ENCODE peak calls at places on chromosomes 13 and 19, in five cellular contexts. D is GM12878, G is NT2/D1, X is HepG2, H is H1. B is an unnamed sample.

GRCh38 chr13:45670481-45670880 is 31.6 kb upstream of the CBY2 start:
- DNase-seq in D (no peak), H (no peak), G (no peak), X (no peak), B (no peak)

GRCh38 chr19:17577698-17578097 is 22.2 kb downstream of the COLGALT1 start:
- DNase-seq in H (no peak), X (no peak), G (no peak), D (no peak), B (no peak)

GRCh38 chr19:7507884-7508283 is 8.0 kb upstream of the ZNF358 start:
- DNase-seq in D (no peak), H (peak), X (peak), G (peak), B (peak)

GRCh38 chr13:50320297-50320862 is 305.1 kb downstream of the KCNRG start:
- DNase-seq in D (no peak), G (no peak), H (no peak), X (peak), B (no peak)

GRCh38 chr19:41298327-41298964 is 11.5 kb upstream of the CCDC97 start:
- DNase-seq in X (no peak), H (no peak), D (no peak), G (peak), B (no peak)

GRCh38 chr13:51202477-51203046 is 19.6 kb upstream of the FAM124A start:
- DNase-seq in X (no peak), G (no peak), D (no peak), H (no peak), B (no peak)

GRCh38 chr13:101258071-101258470 is 158.2 kb downstream of the NALCN start:
- DNase-seq in H (no peak), X (peak), D (peak), G (peak), B (no peak)

GRCh38 chr19:55251296-55252081 is 7.3 kb downstream of the PPP6R1 start:
- DNase-seq in G (no peak), D (no peak), X (no peak), H (no peak), B (no peak)

GRCh38 chr13:30873519-30873918 is 32.6 kb upstream of the MEDAG start:
- DNase-seq in X (no peak), G (no peak), H (no peak), D (no peak), B (no peak)

GRCh38 chr19:13430790-13431582 is 75.3 kb downstream of the CACNA1A start:
- DNase-seq in G (peak), X (peak), D (no peak), H (no peak), B (peak)

GRCh38 chr19:45994456-45994988 is 745 bp upstream of the CCDC61 start:
- DNase-seq in G (no peak), X (no peak), H (no peak), D (no peak), B (no peak)

GRCh38 chr13:92966900-92967299 is 259.7 kb upstream of the GPC6 start:
- DNase-seq in G (no peak), H (no peak), X (no peak), D (no peak), B (no peak)

GRCh38 chr19:41744850-41745249 is 10.5 kb upstream of the CEACAM6 start:
- DNase-seq in X (no peak), H (no peak), G (no peak), D (no peak), B (no peak)

GRCh38 chr13:30608364-30608763 is 9.4 kb upstream of the USPL1 start:
- DNase-seq in X (no peak), G (no peak), H (no peak), D (no peak), B (no peak)

GRCh38 chr19:46976845-46977320 is 42.8 kb upstream of the NPAS1 start:
- DNase-seq in D (no peak), X (no peak), H (no peak), G (peak), B (no peak)

GRCh38 chr19:12698138-12698537 is 1.7 kb upstream of the FBXW9 start:
- DNase-seq in H (no peak), G (no peak), X (no peak), D (no peak), B (no peak)

GRCh38 chr19:29188704-29189375 is 24.1 kb downstream of the UQCRFS1 start:
- DNase-seq in D (no peak), X (no peak), H (no peak), G (no peak), B (no peak)

DNA sequence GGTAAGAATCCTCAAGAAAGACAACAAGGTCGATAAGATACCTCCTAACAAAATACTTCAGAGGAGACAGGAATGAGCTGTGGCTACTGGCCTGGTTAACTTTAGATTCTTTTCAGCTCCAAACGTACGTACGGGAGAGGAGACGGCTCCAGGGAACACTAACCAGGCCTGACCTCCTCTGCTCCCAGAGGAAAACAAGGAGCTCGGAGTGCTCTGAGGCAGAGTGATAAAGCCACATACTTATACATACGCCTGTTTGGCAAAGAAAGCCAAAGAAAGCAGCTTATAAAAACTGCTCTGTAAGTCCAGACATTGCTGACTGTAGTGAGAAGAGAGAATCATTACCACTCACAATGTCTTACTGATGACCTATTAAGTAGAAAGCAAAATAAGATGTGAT is 263.9 kb downstream of the MZT1 start:
- DNase-seq in D (no peak), H (no peak), X (no peak), G (no peak), B (peak)
- TF ChIP-seq SUZ12 in D (no peak), H (no peak), X (no peak), G (no peak), B (no peak)

DNA sequence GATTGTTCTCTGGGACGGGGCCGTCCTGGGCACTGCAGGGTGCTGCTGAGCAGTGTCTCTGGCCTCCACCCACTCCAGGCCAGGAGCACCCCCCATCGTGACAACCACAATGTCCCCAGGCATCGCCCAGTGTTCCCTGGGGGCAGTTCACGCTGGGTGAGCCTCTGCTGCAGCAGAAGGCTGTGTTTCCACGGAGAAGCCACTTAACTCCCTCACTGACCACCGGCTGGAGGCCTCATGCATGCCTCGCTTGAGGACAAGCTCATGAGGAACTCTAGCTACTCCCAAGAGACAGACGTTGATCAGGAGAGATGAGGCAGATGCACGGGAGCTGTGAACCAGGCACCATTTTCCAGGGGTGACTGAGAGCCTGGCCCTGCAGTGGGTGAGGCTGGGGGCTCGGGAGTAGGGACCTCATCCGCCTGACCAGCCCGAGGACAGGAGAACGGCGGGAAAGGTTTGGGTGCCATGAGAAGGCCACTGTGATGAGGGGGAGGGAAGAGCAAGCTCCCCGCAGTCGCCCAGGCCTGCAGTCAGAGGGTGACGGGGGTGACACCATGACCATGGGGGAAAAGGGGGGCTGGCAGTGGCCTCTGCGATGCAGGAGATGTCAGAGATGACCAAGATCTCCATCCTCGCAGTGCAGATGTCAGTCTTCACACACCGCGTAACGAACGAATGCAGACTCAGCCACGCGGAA is 5.1 kb downstream of the SLC39A3 start:
- DNase-seq in X (no peak), D (no peak), H (no peak), G (no peak), B (no peak)
- TF ChIP-seq SUZ12 in X (no peak), D (no peak), H (no peak), G (no peak), B (no peak)

DNA sequence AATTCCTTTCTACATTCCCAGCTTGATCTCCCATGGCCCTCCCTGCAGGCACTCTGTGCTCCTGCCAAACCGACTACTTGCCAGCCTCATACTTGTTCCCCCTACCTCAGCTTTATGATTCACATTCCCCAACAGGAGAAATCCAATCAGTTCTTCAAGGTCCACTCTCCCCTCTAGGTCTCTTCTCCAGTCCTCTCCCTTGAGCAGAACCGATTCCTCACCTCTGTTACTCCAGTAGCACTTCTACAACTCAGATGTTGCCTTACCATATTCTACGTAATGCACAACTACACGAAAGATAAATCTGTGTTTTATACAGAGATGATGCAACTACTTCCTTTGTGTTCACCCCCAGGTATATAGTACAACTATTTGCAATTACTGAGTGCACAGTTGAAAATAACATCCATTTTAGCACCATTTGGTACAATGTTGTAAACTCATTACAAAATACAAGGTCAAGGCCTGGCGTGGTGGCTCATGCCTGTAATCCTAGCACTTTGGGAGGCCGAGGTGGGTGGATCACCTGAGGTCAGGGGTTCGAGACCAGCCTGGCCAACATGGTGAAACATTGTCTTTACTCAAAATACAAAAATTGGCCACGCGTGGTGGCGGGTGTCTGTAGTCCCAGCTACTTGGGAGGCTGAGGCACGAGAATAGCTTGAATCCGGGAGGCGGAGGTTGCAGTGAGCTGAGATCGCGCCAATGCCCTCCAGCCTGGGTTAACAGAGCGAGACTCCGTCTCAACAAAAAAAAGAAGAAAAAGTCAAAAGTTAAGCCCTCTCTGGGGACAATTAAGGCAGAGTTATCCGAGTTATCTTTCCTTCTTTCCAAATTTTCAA is 2.9 kb upstream of the WBP4 start:
- DNase-seq in X (no peak), H (no peak), D (no peak), G (no peak), B (no peak)
- TF ChIP-seq SUZ12 in X (no peak), H (no peak), D (no peak), G (no peak), B (no peak)

GRCh38 chr13:108855737-108856387 is 226.5 kb downstream of the MYO16 start:
- DNase-seq in D (no peak), H (no peak), X (no peak), G (no peak), B (no peak)

GRCh38 chr13:108858676-108859075 is 229.3 kb downstream of the MYO16 start:
- DNase-seq in G (no peak), H (no peak), X (no peak), D (no peak), B (no peak)

GRCh38 chr13:108860418-108860817 is 231.0 kb downstream of the MYO16 start:
- DNase-seq in G (no peak), X (no peak), H (no peak), D (no peak), B (no peak)

GRCh38 chr13:108859202-108860012 is 230.0 kb downstream of the MYO16 start:
- DNase-seq in D (no peak), G (no peak), X (no peak), H (no peak), B (no peak)
- TF ChIP-seq SUZ12 in D (no peak), G (no peak), X (no peak), H (no peak), B (no peak)

GRCh38 chr13:36275190-36276002 is 22.2 kb downstream of the CCDC169 start:
- DNase-seq in D (no peak), G (peak), H (no peak), X (peak), B (peak)
- TF ChIP-seq SUZ12 in D (no peak), G (no peak), H (no peak), X (no peak), B (no peak)

GRCh38 chr19:10680545-10681135 is 20.6 kb upstream of the QTRT1 start:
- DNase-seq in G (no peak), D (no peak), H (no peak), X (no peak), B (no peak)
- TF ChIP-seq SUZ12 in G (no peak), D (no peak), H (no peak), X (no peak), B (no peak)

DNA sequence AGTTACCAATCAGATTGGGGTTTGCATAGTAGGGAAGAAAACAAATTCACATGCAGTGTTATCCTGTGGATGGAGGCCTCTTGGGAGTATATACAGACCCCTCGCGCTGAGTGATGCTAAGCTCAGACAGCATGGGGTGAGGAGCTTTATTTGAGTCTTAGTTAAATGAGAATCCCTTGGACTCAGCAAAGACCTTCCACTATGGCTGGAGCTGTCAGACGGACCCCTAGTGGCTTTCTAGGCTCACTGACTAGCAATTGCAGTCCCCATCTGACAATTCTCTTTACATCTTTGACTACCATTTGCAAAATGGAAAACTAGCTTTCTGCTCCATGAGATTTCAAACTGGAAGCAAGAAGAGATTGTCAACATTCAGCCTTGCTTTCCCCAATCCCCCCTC is 90.4 kb downstream of the STOML3 start:
- DNase-seq in G (no peak), X (no peak), D (no peak), H (no peak), B (peak)
- TF ChIP-seq SUZ12 in G (no peak), X (no peak), D (no peak), H (no peak), B (no peak)

GRCh38 chr19:35543280-35544109 is 1.9 kb upstream of the TMEM147 start:
- DNase-seq in X (no peak), D (no peak), H (no peak), G (no peak), B (no peak)

GRCh38 chr19:35546532-35546931 is 1.1 kb downstream of the TMEM147 start:
- DNase-seq in G (no peak), X (no peak), D (no peak), H (no peak), B (no peak)

GRCh38 chr19:35544110-35544802 is 1.2 kb upstream of the TMEM147 start:
- DNase-seq in X (no peak), H (no peak), D (no peak), G (no peak), B (no peak)

GRCh38 chr19:35545001-35545854 is at the start of gene TMEM147:
- DNase-seq in G (peak), H (peak), D (no peak), X (peak), B (peak)

DNA sequence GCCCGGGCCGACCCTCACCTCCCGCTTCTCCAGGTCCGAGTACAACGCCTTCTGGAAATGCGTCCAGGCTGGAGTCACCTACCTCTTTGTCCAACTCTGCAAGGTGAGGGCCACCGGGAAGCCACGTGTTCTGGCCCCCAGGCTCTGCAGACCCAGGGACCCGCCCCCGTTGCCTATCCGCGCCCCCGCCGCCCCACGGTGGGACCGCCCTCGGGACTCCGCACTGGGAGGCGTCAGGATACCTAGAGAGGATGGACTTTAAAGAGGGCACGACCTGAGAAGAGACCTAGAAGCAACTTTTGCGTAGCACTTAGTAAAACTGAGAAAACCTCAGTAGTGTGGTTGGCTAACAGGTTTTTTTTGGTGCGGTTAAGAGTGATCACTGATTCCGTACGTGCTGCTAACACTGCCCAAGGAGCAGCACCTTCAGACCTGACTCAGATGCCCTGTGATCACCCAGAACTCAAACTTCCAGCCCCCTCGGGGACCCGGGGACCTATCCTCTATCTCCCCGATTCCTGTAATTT is 492 bp downstream of the TMEM147 start:
- DNase-seq in G (no peak), D (peak), X (no peak), H (no peak), B (peak)
- TF ChIP-seq SUZ12 in G (no peak), D (no peak), X (no peak), H (no peak), B (no peak)

DNA sequence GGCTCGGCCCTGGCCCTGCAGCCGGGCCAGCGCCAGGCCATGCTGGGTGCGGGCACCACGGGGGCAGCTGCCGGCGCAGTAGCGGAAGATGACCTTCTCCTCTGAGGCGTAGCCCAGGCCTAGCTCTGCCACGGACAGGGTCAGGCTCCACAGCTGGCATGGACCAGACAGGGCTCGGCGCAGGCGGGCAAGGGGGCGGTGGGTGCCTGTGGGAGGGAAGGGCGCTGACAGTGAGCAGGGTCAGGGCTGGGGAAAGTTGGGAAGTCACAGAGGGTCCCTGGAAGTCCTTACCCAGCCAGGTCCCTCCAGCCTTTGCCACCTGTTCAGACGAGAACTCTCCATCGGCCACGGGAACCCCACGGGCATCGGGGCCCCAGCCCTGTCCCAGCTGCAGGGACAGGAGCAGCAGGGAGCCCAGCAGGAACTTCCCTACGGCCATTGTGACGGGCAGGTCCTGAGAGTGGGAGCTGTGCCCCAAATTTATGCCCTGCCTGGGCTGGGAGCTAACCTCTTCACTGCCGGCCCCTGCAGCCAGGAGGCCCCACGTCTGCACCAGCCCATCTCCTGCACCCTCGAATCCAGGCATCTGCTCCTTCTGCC is at the start of gene PSPN:
- DNase-seq in X (no peak), G (no peak), H (no peak), D (no peak), B (no peak)
- TF ChIP-seq SUZ12 in X (no peak), G (no peak), H (no peak), D (no peak), B (no peak)